ENCODE peak calls at places on chromosomes 4 and X, in four cellular contexts. R, W, D and Y are unnamed samples.

GRCh38 chr4:55444822-55445221 is 49.1 kb downstream of the TMEM165 start:
- DNase-seq in R (no peak), W (peak), D (peak), Y (no peak)

GRCh38 chrX:17242470-17242869 is 132.5 kb upstream of the NHS start:
- DNase-seq in R (peak), W (peak), D (peak), Y (peak)

GRCh38 chr4:73599182-73599581 is 21.1 kb downstream of the RASSF6 start:
- DNase-seq in R (no peak), W (no peak), D (peak), Y (no peak)

GRCh38 chr4:38615847-38616246 is 48.2 kb upstream of the KLF3 start:
- DNase-seq in R (no peak), W (no peak), D (no peak), Y (no peak)

GRCh38 chr4:4302416-4302815 is 12.4 kb downstream of the ZBTB49 start:
- DNase-seq in R (no peak), W (no peak), D (peak), Y (no peak)

GRCh38 chr4:82376109-82376508 is 2.3 kb upstream of the HNRNPD start:
- DNase-seq in R (no peak), W (no peak), D (no peak), Y (no peak)

GRCh38 chr4:163382178-163382869 is 38.6 kb downstream of the NPY5R start:
- DNase-seq in R (no peak), W (no peak), D (no peak), Y (no peak)

GRCh38 chr4:82984459-82984858 is 26.2 kb downstream of the LIN54 start:
- DNase-seq in R (no peak), W (no peak), D (peak), Y (peak)

GRCh38 chr4:97013309-97014106 is 1129.8 kb downstream of the STPG2 start:
- DNase-seq in R (no peak), W (no peak), D (no peak), Y (no peak)

GRCh38 chrX:112746812-112747630 is 67.3 kb upstream of the LHFPL1 start:
- DNase-seq in R (no peak), W (no peak), D (no peak), Y (no peak)

GRCh38 chrX:129650183-129650689 is 4.5 kb downstream of the APLN start:
- DNase-seq in R (no peak), W (no peak), D (no peak), Y (no peak)

GRCh38 chr4:146132445-146132844 is 43.1 kb upstream of the LSM6 start:
- DNase-seq in R (peak), W (no peak), D (peak), Y (peak)

GRCh38 chr4:74167585-74167984 is 9.7 kb downstream of the MTHFD2L start:
- DNase-seq in R (no peak), W (no peak), D (no peak), Y (no peak)

GRCh38 chr4:188728359-188728758 is 589.1 kb downstream of the TRIML1 start:
- DNase-seq in R (no peak), W (no peak), D (no peak), Y (no peak)

GRCh38 chr4:22500831-22501714 is 14.8 kb downstream of the ADGRA3 start:
- DNase-seq in R (no peak), W (no peak), D (peak), Y (peak)

GRCh38 chr4:83150563-83151330 is 36.2 kb upstream of the PLAC8 start:
- DNase-seq in R (no peak), W (no peak), D (peak), Y (no peak)

GRCh38 chrX:1870421-1870820 is 255.6 kb downstream of the ASMT start:
- DNase-seq in R (no peak), W (no peak), D (no peak), Y (no peak)

GRCh38 chrX:131068945-131069719 is 11.0 kb downstream of the ARHGAP36 start:
- DNase-seq in R (peak), W (peak), D (peak), Y (peak)

GRCh38 chrX:71482228-71482958 is 50.5 kb upstream of the OGT start:
- DNase-seq in R (no peak), W (no peak), D (no peak), Y (no peak)

GRCh38 chr4:110869114-110869513 is 246.2 kb upstream of the PITX2 start:
- DNase-seq in R (no peak), W (no peak), D (peak), Y (no peak)

GRCh38 chr4:131499139-131499873 is 1649.8 kb upstream of the PCDH10 start:
- DNase-seq in R (no peak), W (no peak), D (peak), Y (no peak)

GRCh38 chrX:58025979-58026378 is 115.7 kb upstream of the ZXDA start:
- DNase-seq in R (peak), W (peak), D (peak), Y (peak)

GRCh38 chr4:97530676-97531075 is 612.6 kb downstream of the STPG2 start:
- DNase-seq in R (no peak), W (no peak), D (no peak), Y (no peak)

GRCh38 chrX:78527263-78527662 is 131.9 kb downstream of the RTL3 start:
- DNase-seq in R (no peak), W (no peak), D (peak), Y (peak)

GRCh38 chrX:8864151-8864550 is 63.0 kb upstream of the FAM9A start:
- DNase-seq in R (no peak), W (peak), D (no peak), Y (no peak)

GRCh38 chr4:52103314-52103713 is 52.2 kb downstream of the SPATA18 start:
- DNase-seq in R (no peak), W (no peak), D (peak), Y (no peak)

GRCh38 chr4:153479118-153479517 is 13.0 kb downstream of the TMEM131L start:
- DNase-seq in R (no peak), W (no peak), D (no peak), Y (no peak)

GRCh38 chr4:87025614-87026041 is 90.8 kb downstream of the AFF1 start:
- DNase-seq in R (no peak), W (no peak), D (no peak), Y (no peak)

GRCh38 chr4:152224872-152225420 is 310.9 kb downstream of the FBXW7 start:
- DNase-seq in R (no peak), W (no peak), D (no peak), Y (no peak)

GRCh38 chrX:106898462-106898861 is 4.7 kb downstream of the RIPPLY1 start:
- DNase-seq in R (no peak), W (peak), D (peak), Y (no peak)

GRCh38 chrX:150293311-150294013 is 69.7 kb upstream of the MAMLD1 start:
- DNase-seq in R (no peak), W (no peak), D (no peak), Y (no peak)

GRCh38 chr4:632391-632790 is 7.0 kb downstream of the PDE6B start:
- DNase-seq in R (no peak), W (no peak), D (no peak), Y (no peak)

GRCh38 chr4:186904104-186904503 is 180.4 kb upstream of the FAT1 start:
- DNase-seq in R (no peak), W (no peak), D (peak), Y (no peak)

GRCh38 chr4:52343595-52343994 is 292.5 kb downstream of the SPATA18 start:
- DNase-seq in R (no peak), W (no peak), D (no peak), Y (no peak)

GRCh38 chr4:183455431-183456145 is 11.2 kb downstream of the CDKN2AIP start:
- DNase-seq in R (no peak), W (no peak), D (peak), Y (no peak)

GRCh38 chr4:7066493-7066892 is 1.4 kb downstream of the GRPEL1 start:
- DNase-seq in R (no peak), W (no peak), D (no peak), Y (no peak)

GRCh38 chrX:104833401-104833800 is 267.4 kb downstream of the IL1RAPL2 start:
- DNase-seq in R (no peak), W (no peak), D (no peak), Y (no peak)

GRCh38 chrX:53678667-53679066 is 7.9 kb downstream of the HUWE1 start:
- DNase-seq in R (no peak), W (no peak), D (peak), Y (no peak)